ENCODE peak calls at places on chromosomes 11 and 22, in eight cellular contexts. X, V, D, G, Y, A, M and W are unnamed samples.

GRCh38 chr11:107563702-107564101 is 1.8 kb downstream of the ALKBH8 start:
- DNase-seq in X (no peak), V (peak; percentile 36), D (peak; percentile 16), G (no peak), Y (no peak), A (peak; percentile 51), M (no peak), W (peak; percentile 50)

GRCh38 chr11:12101318-12101717 is 9.1 kb upstream of the MICAL2 start:
- DNase-seq in X (no peak), V (no peak), D (no peak), G (no peak), Y (no peak), A (no peak), M (no peak), W (no peak)

GRCh38 chr11:65416341-65417185 is 6.0 kb upstream of the NEAT1 start:
- DNase-seq in X (peak; percentile 97), V (peak; percentile 92), D (peak; percentile 96), G (peak; percentile 95), Y (peak; percentile 87), A (peak; percentile 87), M (peak; percentile 94), W (peak; percentile 84)

GRCh38 chr11:9783986-9784385 is 120.1 kb downstream of the SWAP70 start:
- DNase-seq in X (no peak), V (no peak), D (no peak), G (no peak), Y (no peak), A (no peak), M (no peak), W (no peak)

GRCh38 chr11:75792127-75792731 is 22.8 kb upstream of the UVRAG start:
- DNase-seq in X (no peak), V (no peak), D (no peak), G (no peak), Y (no peak), A (no peak), M (no peak), W (no peak)

GRCh38 chr11:21142007-21142406 is 472.6 kb downstream of the NELL1 start:
- DNase-seq in X (no peak), V (no peak), D (no peak), G (no peak), Y (no peak), A (peak; percentile 47), M (no peak), W (peak; percentile 30)

GRCh38 chr11:61911701-61912529 is 5.5 kb downstream of the RAB3IL1 start:
- DNase-seq in X (no peak), V (peak; percentile 13), D (no peak), G (peak; percentile 88), Y (no peak), A (no peak), M (no peak), W (no peak)

GRCh38 chr11:65958774-65959420 is 2.6 kb upstream of the SART1 start:
- DNase-seq in X (no peak), V (no peak), D (no peak), G (no peak), Y (no peak), A (peak; percentile 18), M (no peak), W (no peak)

GRCh38 chr11:72617080-72617744 is 57.0 kb downstream of the PDE2A start:
- DNase-seq in X (peak; percentile 93), V (peak; percentile 46), D (peak; percentile 39), G (peak; percentile 61), Y (no peak), A (no peak), M (no peak), W (no peak)

GRCh38 chr22:43894122-43894521 is 2.3 kb upstream of the PNPLA5 start:
- DNase-seq in X (no peak), V (no peak), D (no peak), G (no peak), Y (no peak), A (no peak), M (no peak), W (no peak)

GRCh38 chr11:34633990-34634725 is 13.3 kb downstream of the EHF start:
- DNase-seq in X (no peak), V (no peak), D (no peak), G (no peak), Y (no peak), A (no peak), M (no peak), W (no peak)

GRCh38 chr11:122954455-122954854 is 27.2 kb downstream of the BSX start:
- DNase-seq in X (no peak), V (no peak), D (no peak), G (no peak), Y (no peak), A (no peak), M (no peak), W (no peak)

GRCh38 chr11:118536726-118537125 is 5.7 kb downstream of the TMEM25 start:
- DNase-seq in X (no peak), V (peak; percentile 79), D (no peak), G (no peak), Y (no peak), A (no peak), M (no peak), W (no peak)

GRCh38 chr22:44033689-44034088 is 9.6 kb downstream of the PARVB start:
- DNase-seq in X (no peak), V (no peak), D (no peak), G (no peak), Y (no peak), A (peak; percentile 80), M (no peak), W (no peak)

GRCh38 chr11:130020323-130020722 is 17.7 kb upstream of the PRDM10 start:
- DNase-seq in X (no peak), V (no peak), D (no peak), G (no peak), Y (no peak), A (no peak), M (no peak), W (no peak)

GRCh38 chr11:85822814-85823213 is 11.9 kb upstream of the SYTL2 start:
- DNase-seq in X (no peak), V (no peak), D (no peak), G (no peak), Y (no peak), A (no peak), M (no peak), W (no peak)

GRCh38 chr11:76157891-76158290 is 48.4 kb downstream of the WNT11 start:
- DNase-seq in X (no peak), V (no peak), D (no peak), G (no peak), Y (no peak), A (no peak), M (no peak), W (no peak)

GRCh38 chr22:37817705-37818311 is 5.4 kb upstream of the GALR3 start:
- DNase-seq in X (peak; percentile 96), V (peak; percentile 86), D (peak; percentile 90), G (peak; percentile 94), Y (peak; percentile 64), A (peak; percentile 92), M (peak; percentile 89), W (peak; percentile 90)

DNA sequence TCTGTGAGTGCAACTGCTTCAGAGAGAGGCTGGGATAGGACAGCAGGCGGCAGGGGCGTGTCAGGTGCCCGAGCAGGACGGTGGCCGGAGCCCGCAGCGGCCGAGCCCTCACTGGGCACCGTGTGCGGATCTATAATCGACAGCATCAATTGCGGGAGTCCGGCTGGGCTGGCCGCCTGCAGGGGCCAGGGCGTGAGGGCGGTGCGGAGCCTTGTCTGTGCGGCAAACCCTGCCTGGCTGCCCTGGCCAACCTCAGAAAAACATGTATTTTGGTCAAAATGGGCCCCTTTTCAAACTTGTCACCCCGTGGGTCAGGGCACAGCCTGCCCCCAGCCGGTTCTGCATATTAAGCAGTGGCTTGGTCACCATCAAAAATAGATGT is 91.3 kb upstream of the KCNQ1OT1 start:
- DNase-seq in X (no peak), V (peak; percentile 10), D (peak; percentile 7), G (peak; percentile 42), Y (no peak), A (no peak), M (peak; percentile 45), W (no peak)
- H3K4me3 ChIP-seq in X (peak overlapping the region; percentile 59), V (peak overlapping the region; percentile 14), D (peak overlapping the region; percentile 40), G (peak overlapping the region; percentile 33), Y (peak overlapping the region; percentile 60), A (no peak overlapping the region), M (peak overlapping the region; percentile 49), W (no peak overlapping the region)

GRCh38 chr11:30317030-30317429 is 5.9 kb upstream of the ARL14EP start:
- DNase-seq in X (no peak), V (no peak), D (no peak), G (no peak), Y (no peak), A (no peak), M (no peak), W (no peak)

GRCh38 chr11:30312243-30312642 is 10.7 kb upstream of the ARL14EP start:
- DNase-seq in X (no peak), V (no peak), D (no peak), G (no peak), Y (no peak), A (no peak), M (no peak), W (no peak)

GRCh38 chr11:30313580-30313979 is 9.3 kb upstream of the ARL14EP start:
- DNase-seq in X (no peak), V (no peak), D (no peak), G (no peak), Y (no peak), A (no peak), M (no peak), W (no peak)

GRCh38 chr11:30316237-30316636 is 6.7 kb upstream of the ARL14EP start:
- DNase-seq in X (no peak), V (no peak), D (no peak), G (no peak), Y (no peak), A (no peak), M (no peak), W (no peak)

GRCh38 chr11:30314625-30315024 is 8.3 kb upstream of the ARL14EP start:
- DNase-seq in X (no peak), V (no peak), D (no peak), G (no peak), Y (no peak), A (no peak), M (no peak), W (no peak)
- TF ChIP-seq CTCF in X (peak; percentile 50), V (peak; percentile 54), D (peak; percentile 13), G (no peak), Y (peak; percentile 56), A (peak; percentile 53), M (no peak), W (peak; percentile 36)

GRCh38 chr11:3357994-3358676 is 20.8 kb downstream of the ZNF195 start:
- DNase-seq in X (no peak), V (no peak), D (no peak), G (no peak), Y (no peak), A (no peak), M (no peak), W (no peak)

GRCh38 chr11:3356858-3357257 is 22.1 kb downstream of the ZNF195 start:
- DNase-seq in X (no peak), V (no peak), D (no peak), G (no peak), Y (no peak), A (no peak), M (no peak), W (no peak)

GRCh38 chr11:3357302-3357701 is 21.6 kb downstream of the ZNF195 start:
- DNase-seq in X (no peak), V (no peak), D (no peak), G (no peak), Y (no peak), A (no peak), M (no peak), W (no peak)

GRCh38 chr11:3359092-3359824 is 19.7 kb downstream of the ZNF195 start:
- DNase-seq in X (no peak), V (no peak), D (no peak), G (no peak), Y (no peak), A (no peak), M (no peak), W (no peak)
- H3K9me3 ChIP-seq in X (no peaks in the 10 kb centered on the region), V (peaks cover 46% of the 10 kb centered on the region), D (peaks cover 74% of the 10 kb centered on the region), G (no peaks in the 10 kb centered on the region), Y (peaks cover 74% of the 10 kb centered on the region), A (peaks cover 7% of the 10 kb centered on the region), M (peaks cover 95% of the 10 kb centered on the region), W (no peaks in the 10 kb centered on the region)

GRCh38 chr22:22377335-22377734 is 131.2 kb downstream of the ZNF280B start:
- DNase-seq in X (no peak), V (no peak), D (no peak), G (no peak), Y (no peak), A (no peak), M (no peak), W (no peak)
- H3K4me3 ChIP-seq in X (no peak overlapping the region), V (no peak overlapping the region), D (no peak overlapping the region), G (no peak overlapping the region), Y (no peak overlapping the region), A (no peak overlapping the region), M (no peak overlapping the region), W (no peak overlapping the region)